ENCODE peak calls at places on chromosome 10, in nine cellular contexts. S, B, P, G, E, O, A, M and T are unnamed samples.

GRCh38 chr10:102675151-102675886 is 31.0 kb downstream of the TRIM8 start:
- DNase-seq in S (no peak), B (no peak), P (no peak), G (no peak), E (no peak), O (peak), A (no peak), M (peak), T (no peak)

GRCh38 chr10:110208614-110209398 is 1.4 kb downstream of the MXI1 start:
- DNase-seq in S (peak), B (no peak), P (peak), G (peak), E (no peak), O (peak), A (no peak), M (peak), T (no peak)

GRCh38 chr10:93357680-93358079 is 124.5 kb downstream of the MYOF start:
- DNase-seq in S (no peak), B (no peak), P (no peak), G (no peak), E (no peak), O (peak), A (peak), M (peak), T (no peak)

GRCh38 chr10:70940834-70941568 is 52.6 kb upstream of the PCBD1 start:
- DNase-seq in S (no peak), B (no peak), P (no peak), G (no peak), E (no peak), O (no peak), A (no peak), M (no peak), T (no peak)

GRCh38 chr10:58438340-58438739 is 53.1 kb downstream of the TFAM start:
- DNase-seq in S (no peak), B (peak), P (no peak), G (peak), E (no peak), O (no peak), A (no peak), M (no peak), T (no peak)

GRCh38 chr10:32055478-32056135 is 618 bp downstream of the KIF5B start:
- DNase-seq in S (peak), B (no peak), P (peak), G (peak), E (peak), O (peak), A (peak), M (peak), T (no peak)

GRCh38 chr10:122419890-122420623 is 34.4 kb upstream of the ARMS2 start:
- DNase-seq in S (no peak), B (peak), P (no peak), G (no peak), E (no peak), O (no peak), A (no peak), M (no peak), T (no peak)

GRCh38 chr10:70886921-70887665 is 1.3 kb downstream of the PCBD1 start:
- DNase-seq in S (no peak), B (no peak), P (no peak), G (no peak), E (no peak), O (no peak), A (no peak), M (no peak), T (no peak)

GRCh38 chr10:116669832-116670644 is 49.3 kb downstream of the PNLIPRP2 start:
- DNase-seq in S (no peak), B (no peak), P (no peak), G (no peak), E (peak), O (no peak), A (no peak), M (peak), T (no peak)

GRCh38 chr10:101569465-101569837 is 18.6 kb downstream of the POLL start:
- DNase-seq in S (no peak), B (no peak), P (no peak), G (no peak), E (no peak), O (no peak), A (no peak), M (peak), T (no peak)

GRCh38 chr10:9814285-9814866 is 1203.3 kb upstream of the CELF2 start:
- DNase-seq in S (no peak), B (peak), P (no peak), G (no peak), E (no peak), O (no peak), A (no peak), M (no peak), T (no peak)

GRCh38 chr10:17851611-17852010 is 42.5 kb downstream of the MRC1 start:
- DNase-seq in S (peak), B (no peak), P (no peak), G (no peak), E (no peak), O (peak), A (peak), M (no peak), T (no peak)

GRCh38 chr10:65751218-65751617 is 1174.6 kb upstream of the LRRTM3 start:
- DNase-seq in S (no peak), B (no peak), P (no peak), G (no peak), E (no peak), O (no peak), A (no peak), M (no peak), T (no peak)

GRCh38 chr10:78211476-78212110 is 177.9 kb downstream of the RPS24 start:
- DNase-seq in S (no peak), B (peak), P (no peak), G (peak), E (no peak), O (peak), A (peak), M (peak), T (no peak)

GRCh38 chr10:43042503-43043341 is 34.1 kb upstream of the RET start:
- DNase-seq in S (no peak), B (no peak), P (no peak), G (no peak), E (no peak), O (no peak), A (no peak), M (peak), T (no peak)

GRCh38 chr10:100976906-100977305 is 7.6 kb downstream of the SEMA4G start:
- DNase-seq in S (no peak), B (no peak), P (no peak), G (no peak), E (no peak), O (no peak), A (no peak), M (peak), T (no peak)

GRCh38 chr10:184174-184573 is 48.9 kb downstream of the ZMYND11 start:
- DNase-seq in S (no peak), B (no peak), P (no peak), G (no peak), E (no peak), O (no peak), A (no peak), M (no peak), T (no peak)

GRCh38 chr10:125370578-125370977 is 210.2 kb upstream of the CTBP2 start:
- DNase-seq in S (no peak), B (no peak), P (no peak), G (no peak), E (no peak), O (no peak), A (no peak), M (peak), T (no peak)

GRCh38 chr10:12975266-12975665 is 26.2 kb downstream of the CCDC3 start:
- DNase-seq in S (no peak), B (no peak), P (no peak), G (no peak), E (no peak), O (no peak), A (peak), M (peak), T (no peak)

GRCh38 chr10:80070068-80070467 is 8.4 kb upstream of the TMEM254 start:
- DNase-seq in S (peak), B (no peak), P (no peak), G (no peak), E (no peak), O (peak), A (no peak), M (no peak), T (no peak)

GRCh38 chr10:92747600-92747999 is 57.8 kb downstream of the HHEX start:
- DNase-seq in S (no peak), B (no peak), P (no peak), G (no peak), E (no peak), O (no peak), A (no peak), M (no peak), T (no peak)

GRCh38 chr10:103295391-103296044 is 18.6 kb downstream of the INA start:
- DNase-seq in S (no peak), B (peak), P (no peak), G (no peak), E (no peak), O (no peak), A (no peak), M (no peak), T (no peak)

GRCh38 chr10:7432884-7433726 is 22.3 kb upstream of the SFMBT2 start:
- DNase-seq in S (no peak), B (no peak), P (no peak), G (no peak), E (no peak), O (peak), A (no peak), M (peak), T (no peak)

GRCh38 chr10:121002586-121003205 is 151.5 kb downstream of the WDR11 start:
- DNase-seq in S (no peak), B (no peak), P (no peak), G (no peak), E (no peak), O (no peak), A (no peak), M (no peak), T (no peak)

GRCh38 chr10:50740351-50740688 is 584 bp downstream of the ASAH2B start:
- DNase-seq in S (peak), B (peak), P (no peak), G (peak), E (no peak), O (peak), A (no peak), M (no peak), T (no peak)